ENCODE peak calls at places on chromosome 15, in seven cellular contexts. I is activated CD4-positive, alpha-beta T cell treated with anti-CD3 and anti-CD28 coated beads, Interleukin-2, amount 50 U/mL, for 48 hours; U is bronchial epithelial cell; X is HuH-7; Z is activated naive CD8-positive, alpha-beta T cell treated with anti-CD3 and anti-CD28 coated beads for 36 hours; H is retinal pigment epithelial cell; L is T follicular helper cell. W is an unnamed sample.

GRCh38 chr15:57344282-57344681 is 32.0 kb upstream of the CGNL1 start:
- DNase-seq in I (no peak), U (no peak), X (no peak), Z (no peak), H (no peak), L (no peak), W (no peak)

GRCh38 chr15:90706394-90707327 is 10.5 kb upstream of the BLM start:
- DNase-seq in I (no peak), U (no peak), X (no peak), Z (no peak), H (no peak), L (no peak), W (no peak)

GRCh38 chr15:31228980-31229826 is 97.4 kb upstream of the KLF13 start:
- DNase-seq in I (no peak), U (no peak), X (peak), Z (no peak), H (no peak), L (no peak), W (peak)

GRCh38 chr15:100918690-100919480 is at the start of gene LRRK1:
- DNase-seq in I (peak), U (peak), X (no peak), Z (peak), H (no peak), L (no peak), W (no peak)

GRCh38 chr15:72203507-72203837 is 5.9 kb upstream of the GRAMD2A start:
- DNase-seq in I (no peak), U (peak), X (no peak), Z (no peak), H (peak), L (no peak), W (no peak)

GRCh38 chr15:89958107-89958805 is 42.9 kb upstream of the ZNF710 start:
- DNase-seq in I (no peak), U (peak), X (no peak), Z (no peak), H (no peak), L (no peak), W (no peak)

GRCh38 chr15:64930019-64930652 is 18.4 kb downstream of the ANKDD1A start:
- DNase-seq in I (no peak), U (no peak), X (no peak), Z (no peak), H (no peak), L (no peak), W (peak)

GRCh38 chr15:100211855-100212850 is 129.6 kb downstream of the ADAMTS17 start:
- DNase-seq in I (no peak), U (peak), X (peak), Z (no peak), H (no peak), L (no peak), W (no peak)

GRCh38 chr15:70214266-70214665 is 116.5 kb upstream of the TLE3 start:
- DNase-seq in I (no peak), U (no peak), X (peak), Z (no peak), H (no peak), L (no peak), W (no peak)

GRCh38 chr15:69450968-69451695 is 1.5 kb upstream of the RPLP1 start:
- DNase-seq in I (no peak), U (no peak), X (no peak), Z (no peak), H (no peak), L (no peak), W (no peak)

GRCh38 chr15:56886450-56886856 is 32.0 kb upstream of the TCF12 start:
- DNase-seq in I (no peak), U (no peak), X (no peak), Z (no peak), H (no peak), L (no peak), W (no peak)

GRCh38 chr15:54280726-54281125 is 302.5 kb downstream of the UNC13C start:
- DNase-seq in I (no peak), U (no peak), X (no peak), Z (no peak), H (no peak), L (no peak), W (no peak)

GRCh38 chr15:62464705-62465104 is 299.6 kb upstream of the C2CD4B start:
- DNase-seq in I (no peak), U (no peak), X (no peak), Z (no peak), H (peak), L (no peak), W (no peak)

GRCh38 chr15:77753238-77753873 is 120.6 kb upstream of the LINGO1 start:
- DNase-seq in I (no peak), U (no peak), X (peak), Z (no peak), H (no peak), L (no peak), W (no peak)

GRCh38 chr15:90044916-90045371 is 43.8 kb downstream of the ZNF710 start:
- DNase-seq in I (no peak), U (no peak), X (no peak), Z (no peak), H (no peak), L (no peak), W (no peak)

GRCh38 chr15:29997499-29997898 is 85.3 kb upstream of the GOLGA8J start:
- DNase-seq in I (no peak), U (no peak), X (no peak), Z (no peak), H (no peak), L (no peak), W (no peak)

GRCh38 chr15:90479656-90480055 is 50.1 kb upstream of the CRTC3 start:
- DNase-seq in I (no peak), U (peak), X (no peak), Z (no peak), H (no peak), L (no peak), W (no peak)

GRCh38 chr15:86711476-86711875 is 631.8 kb downstream of the AGBL1 start:
- DNase-seq in I (no peak), U (no peak), X (no peak), Z (no peak), H (no peak), L (no peak), W (no peak)

GRCh38 chr15:63449711-63450110 is 54.7 kb upstream of the USP3 start:
- DNase-seq in I (no peak), U (no peak), X (no peak), Z (no peak), H (no peak), L (no peak), W (no peak)

GRCh38 chr15:71730277-71731144 is 79.8 kb upstream of the NR2E3 start:
- DNase-seq in I (peak), U (peak), X (peak), Z (peak), H (peak), L (no peak), W (no peak)

GRCh38 chr15:23497710-23498111 is 50.7 kb upstream of the GOLGA6L2 start:
- DNase-seq in I (no peak), U (no peak), X (no peak), Z (no peak), H (no peak), L (no peak), W (no peak)

GRCh38 chr15:89680282-89680873 is 1.2 kb upstream of the PLIN1 start:
- DNase-seq in I (no peak), U (peak), X (no peak), Z (no peak), H (no peak), L (no peak), W (no peak)

GRCh38 chr15:100771745-100772144 is 107.9 kb upstream of the ALDH1A3 start:
- DNase-seq in I (no peak), U (no peak), X (no peak), Z (no peak), H (no peak), L (no peak), W (no peak)

GRCh38 chr15:101242999-101243336 is 8.9 kb downstream of the CHSY1 start:
- DNase-seq in I (no peak), U (no peak), X (no peak), Z (no peak), H (peak), L (no peak), W (no peak)

GRCh38 chr15:70569139-70569717 is 194.1 kb downstream of the UACA start:
- DNase-seq in I (no peak), U (peak), X (no peak), Z (no peak), H (peak), L (no peak), W (no peak)

GRCh38 chr15:59299919-59300617 is 72.6 kb downstream of the MYO1E start:
- DNase-seq in I (peak), U (peak), X (no peak), Z (peak), H (peak), L (peak), W (peak)

GRCh38 chr15:67196672-67197363 is 57.6 kb downstream of the AAGAB start:
- DNase-seq in I (no peak), U (peak), X (no peak), Z (no peak), H (peak), L (no peak), W (no peak)

GRCh38 chr15:50390549-50391264 is 33.5 kb upstream of the USP8 start:
- DNase-seq in I (no peak), U (peak), X (no peak), Z (no peak), H (no peak), L (no peak), W (no peak)

GRCh38 chr15:51505251-51505650 is 117.3 kb downstream of the DMXL2 start:
- DNase-seq in I (no peak), U (no peak), X (no peak), Z (no peak), H (no peak), L (no peak), W (no peak)

GRCh38 chr15:59306520-59307163 is 66.0 kb downstream of the MYO1E start:
- DNase-seq in I (no peak), U (peak), X (no peak), Z (no peak), H (no peak), L (no peak), W (no peak)

GRCh38 chr15:78212546-78213424 is 21.6 kb downstream of the ACSBG1 start:
- DNase-seq in I (no peak), U (peak), X (no peak), Z (no peak), H (peak), L (no peak), W (no peak)

GRCh38 chr15:88535100-88535499 is 11.4 kb downstream of the DET1 start:
- DNase-seq in I (no peak), U (peak), X (no peak), Z (no peak), H (no peak), L (no peak), W (no peak)

GRCh38 chr15:58274885-58275284 is 136.7 kb downstream of the AQP9 start:
- DNase-seq in I (no peak), U (no peak), X (no peak), Z (no peak), H (no peak), L (no peak), W (no peak)

GRCh38 chr15:58771621-58772235 is 626 bp downstream of the MINDY2 start:
- DNase-seq in I (peak), U (peak), X (peak), Z (peak), H (no peak), L (no peak), W (peak)

GRCh38 chr15:79071901-79072300 is 18.7 kb downstream of the RASGRF1 start:
- DNase-seq in I (no peak), U (no peak), X (no peak), Z (no peak), H (no peak), L (no peak), W (no peak)

GRCh38 chr15:82951472-82952155 is 906 bp downstream of the HOMER2 start:
- DNase-seq in I (no peak), U (peak), X (no peak), Z (no peak), H (no peak), L (no peak), W (no peak)

GRCh38 chr15:99343836-99344551 is 92.7 kb downstream of the LRRC28 start:
- DNase-seq in I (peak), U (no peak), X (peak), Z (peak), H (no peak), L (peak), W (no peak)

GRCh38 chr15:62165029-62165792 is at the start of gene C2CD4B:
- DNase-seq in I (peak), U (no peak), X (no peak), Z (peak), H (no peak), L (no peak), W (no peak)